ENCODE peak calls at places on chromosome 12, in nine cellular contexts. One of them, this sample, is unnamed.

GRCh38 chr12:132560831-132561783 is 49.3 kb downstream of the LRCOL1 start:
- DNase-seq in A549: peak
- DNase-seq in CD4-positive, alpha-beta T cell: peak
- DNase-seq in RWPE1: peak
- DNase-seq in HCT116: peak
- DNase-seq in GM20000: peak
- DNase-seq in mesothelial cell of epicardium: peak
- DNase-seq in mucosa of descending colon: peak
- DNase-seq in left ventricle myocardium inferior: peak
- DNase-seq in this sample: no peak

GRCh38 chr12:116690016-116690709 is 47.7 kb downstream of the SPRING1 start:
- DNase-seq in GM20000: no peak
- DNase-seq in mesothelial cell of epicardium: no peak
- DNase-seq in CD4-positive, alpha-beta T cell: no peak
- DNase-seq in A549: no peak
- DNase-seq in HCT116: no peak
- DNase-seq in mucosa of descending colon: no peak
- DNase-seq in left ventricle myocardium inferior: no peak
- DNase-seq in RWPE1: no peak
- DNase-seq in this sample: no peak

GRCh38 chr12:96258451-96258933 is 64.3 kb downstream of the ELK3 start:
- DNase-seq in left ventricle myocardium inferior: peak
- DNase-seq in mesothelial cell of epicardium: no peak
- DNase-seq in CD4-positive, alpha-beta T cell: no peak
- DNase-seq in HCT116: no peak
- DNase-seq in mucosa of descending colon: peak
- DNase-seq in RWPE1: no peak
- DNase-seq in GM20000: no peak
- DNase-seq in A549: no peak
- DNase-seq in this sample: no peak

GRCh38 chr12:117853600-117853999 is 115.2 kb downstream of the KSR2 start:
- DNase-seq in CD4-positive, alpha-beta T cell: no peak
- DNase-seq in mesothelial cell of epicardium: no peak
- DNase-seq in GM20000: no peak
- DNase-seq in mucosa of descending colon: peak
- DNase-seq in HCT116: no peak
- DNase-seq in left ventricle myocardium inferior: no peak
- DNase-seq in RWPE1: peak
- DNase-seq in A549: peak
- DNase-seq in this sample: no peak

GRCh38 chr12:95859344-95859816 is 628 bp downstream of the SNRPF start:
- DNase-seq in CD4-positive, alpha-beta T cell: no peak
- DNase-seq in mesothelial cell of epicardium: no peak
- DNase-seq in RWPE1: peak
- DNase-seq in A549: peak
- DNase-seq in left ventricle myocardium inferior: no peak
- DNase-seq in mucosa of descending colon: no peak
- DNase-seq in HCT116: no peak
- DNase-seq in GM20000: peak
- DNase-seq in this sample: no peak

GRCh38 chr12:107236824-107237467 is 143.6 kb upstream of the CRY1 start:
- DNase-seq in RWPE1: peak
- DNase-seq in GM20000: no peak
- DNase-seq in A549: no peak
- DNase-seq in mucosa of descending colon: no peak
- DNase-seq in CD4-positive, alpha-beta T cell: no peak
- DNase-seq in mesothelial cell of epicardium: no peak
- DNase-seq in left ventricle myocardium inferior: no peak
- DNase-seq in HCT116: no peak
- DNase-seq in this sample: no peak

GRCh38 chr12:109530301-109530685 is 43.0 kb downstream of the MMAB start:
- DNase-seq in GM20000: no peak
- DNase-seq in RWPE1: no peak
- DNase-seq in HCT116: no peak
- DNase-seq in left ventricle myocardium inferior: no peak
- DNase-seq in CD4-positive, alpha-beta T cell: no peak
- DNase-seq in mesothelial cell of epicardium: no peak
- DNase-seq in A549: no peak
- DNase-seq in mucosa of descending colon: no peak
- DNase-seq in this sample: no peak

GRCh38 chr12:74816398-74817175 is 279.0 kb downstream of the ATXN7L3B start:
- DNase-seq in HCT116: no peak
- DNase-seq in left ventricle myocardium inferior: no peak
- DNase-seq in mucosa of descending colon: no peak
- DNase-seq in A549: no peak
- DNase-seq in CD4-positive, alpha-beta T cell: no peak
- DNase-seq in GM20000: no peak
- DNase-seq in RWPE1: no peak
- DNase-seq in mesothelial cell of epicardium: no peak
- DNase-seq in this sample: no peak

GRCh38 chr12:268483-268840 is 5.8 kb upstream of the SLC6A13 start:
- DNase-seq in mesothelial cell of epicardium: no peak
- DNase-seq in GM20000: no peak
- DNase-seq in mucosa of descending colon: no peak
- DNase-seq in A549: no peak
- DNase-seq in RWPE1: no peak
- DNase-seq in left ventricle myocardium inferior: no peak
- DNase-seq in HCT116: no peak
- DNase-seq in CD4-positive, alpha-beta T cell: no peak
- DNase-seq in this sample: no peak

GRCh38 chr12:22702690-22703089 is 77.7 kb downstream of the ETNK1 start:
- DNase-seq in RWPE1: no peak
- DNase-seq in mucosa of descending colon: no peak
- DNase-seq in left ventricle myocardium inferior: no peak
- DNase-seq in A549: no peak
- DNase-seq in GM20000: no peak
- DNase-seq in HCT116: no peak
- DNase-seq in mesothelial cell of epicardium: no peak
- DNase-seq in CD4-positive, alpha-beta T cell: no peak
- DNase-seq in this sample: no peak

GRCh38 chr12:32894566-32894965 is 2.0 kb downstream of the PKP2 start:
- DNase-seq in A549: no peak
- DNase-seq in GM20000: no peak
- DNase-seq in HCT116: no peak
- DNase-seq in mesothelial cell of epicardium: no peak
- DNase-seq in CD4-positive, alpha-beta T cell: no peak
- DNase-seq in left ventricle myocardium inferior: no peak
- DNase-seq in RWPE1: no peak
- DNase-seq in mucosa of descending colon: no peak
- DNase-seq in this sample: no peak

GRCh38 chr12:32897276-32897615 is 669 bp upstream of the PKP2 start:
- DNase-seq in HCT116: no peak
- DNase-seq in mesothelial cell of epicardium: no peak
- DNase-seq in left ventricle myocardium inferior: no peak
- DNase-seq in CD4-positive, alpha-beta T cell: no peak
- DNase-seq in A549: no peak
- DNase-seq in mucosa of descending colon: no peak
- DNase-seq in RWPE1: no peak
- DNase-seq in GM20000: no peak
- DNase-seq in this sample: no peak

GRCh38 chr12:32895688-32896437 is 714 bp downstream of the PKP2 start:
- DNase-seq in mesothelial cell of epicardium: no peak
- DNase-seq in RWPE1: peak
- DNase-seq in GM20000: no peak
- DNase-seq in A549: peak
- DNase-seq in HCT116: no peak
- DNase-seq in left ventricle myocardium inferior: peak
- DNase-seq in CD4-positive, alpha-beta T cell: no peak
- DNase-seq in mucosa of descending colon: peak
- DNase-seq in this sample: no peak

GRCh38 chr12:32897688-32898573 is 1.4 kb upstream of the PKP2 start:
- DNase-seq in mucosa of descending colon: peak
- DNase-seq in A549: no peak
- DNase-seq in left ventricle myocardium inferior: no peak
- DNase-seq in HCT116: no peak
- DNase-seq in RWPE1: no peak
- DNase-seq in mesothelial cell of epicardium: no peak
- DNase-seq in CD4-positive, alpha-beta T cell: no peak
- DNase-seq in GM20000: no peak
- DNase-seq in this sample: no peak

GRCh38 chr12:32896438-32897275 is at the start of gene PKP2:
- DNase-seq in left ventricle myocardium inferior: peak
- DNase-seq in RWPE1: peak
- DNase-seq in mucosa of descending colon: peak
- DNase-seq in HCT116: peak
- DNase-seq in GM20000: peak
- DNase-seq in CD4-positive, alpha-beta T cell: no peak
- DNase-seq in A549: peak
- DNase-seq in mesothelial cell of epicardium: peak
- DNase-seq in this sample: no peak
- TF ChIP-seq CTCF in left ventricle myocardium inferior: no peak
- TF ChIP-seq CTCF in RWPE1: no peak
- TF ChIP-seq CTCF in mucosa of descending colon: no peak
- TF ChIP-seq CTCF in HCT116: no peak
- TF ChIP-seq CTCF in GM20000: no peak
- TF ChIP-seq CTCF in CD4-positive, alpha-beta T cell: no peak
- TF ChIP-seq CTCF in A549: no peak
- TF ChIP-seq CTCF in mesothelial cell of epicardium: no peak
- TF ChIP-seq CTCF in this sample: no peak

GRCh38 chr12:53079226-53080117 is at the start of gene SPRYD3:
- DNase-seq in RWPE1: peak
- DNase-seq in mucosa of descending colon: peak
- DNase-seq in GM20000: peak
- DNase-seq in A549: peak
- DNase-seq in HCT116: peak
- DNase-seq in left ventricle myocardium inferior: peak
- DNase-seq in mesothelial cell of epicardium: peak
- DNase-seq in CD4-positive, alpha-beta T cell: peak
- DNase-seq in this sample: peak
- TF ChIP-seq CTCF in RWPE1: no peak
- TF ChIP-seq CTCF in mucosa of descending colon: no peak
- TF ChIP-seq CTCF in GM20000: no peak
- TF ChIP-seq CTCF in A549: no peak
- TF ChIP-seq CTCF in HCT116: no peak
- TF ChIP-seq CTCF in left ventricle myocardium inferior: peak
- TF ChIP-seq CTCF in mesothelial cell of epicardium: no peak
- TF ChIP-seq CTCF in CD4-positive, alpha-beta T cell: no peak
- TF ChIP-seq CTCF in this sample: no peak

DNA sequence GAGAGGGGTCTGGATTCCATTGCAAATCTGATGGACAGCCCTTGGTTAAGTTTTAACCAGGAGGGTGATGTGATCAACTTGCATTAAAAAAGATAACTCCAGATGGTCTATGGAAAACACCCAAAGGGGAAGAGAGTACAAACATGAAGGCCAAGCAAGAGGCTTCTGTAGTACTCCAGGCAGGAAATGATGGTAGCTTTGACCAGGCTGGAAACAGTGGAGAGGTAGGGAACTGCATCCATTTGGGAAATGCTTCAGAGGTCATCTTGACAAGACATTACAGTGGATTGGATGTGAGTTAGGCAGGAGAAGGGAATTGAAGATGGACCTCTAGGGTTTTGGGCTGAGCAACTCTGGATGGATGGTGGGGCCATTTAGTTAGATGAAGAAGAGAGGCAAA is 391.1 kb downstream of the IPO8 start:
- DNase-seq in A549: no peak
- DNase-seq in CD4-positive, alpha-beta T cell: no peak
- DNase-seq in GM20000: no peak
- DNase-seq in RWPE1: no peak
- DNase-seq in HCT116: no peak
- DNase-seq in left ventricle myocardium inferior: no peak
- DNase-seq in mesothelial cell of epicardium: no peak
- DNase-seq in mucosa of descending colon: no peak
- DNase-seq in this sample: no peak
- TF ChIP-seq CTCF in A549: no peak
- TF ChIP-seq CTCF in CD4-positive, alpha-beta T cell: no peak
- TF ChIP-seq CTCF in GM20000: no peak
- TF ChIP-seq CTCF in RWPE1: no peak
- TF ChIP-seq CTCF in HCT116: no peak
- TF ChIP-seq CTCF in left ventricle myocardium inferior: no peak
- TF ChIP-seq CTCF in mesothelial cell of epicardium: no peak
- TF ChIP-seq CTCF in mucosa of descending colon: no peak
- TF ChIP-seq CTCF in this sample: no peak

DNA sequence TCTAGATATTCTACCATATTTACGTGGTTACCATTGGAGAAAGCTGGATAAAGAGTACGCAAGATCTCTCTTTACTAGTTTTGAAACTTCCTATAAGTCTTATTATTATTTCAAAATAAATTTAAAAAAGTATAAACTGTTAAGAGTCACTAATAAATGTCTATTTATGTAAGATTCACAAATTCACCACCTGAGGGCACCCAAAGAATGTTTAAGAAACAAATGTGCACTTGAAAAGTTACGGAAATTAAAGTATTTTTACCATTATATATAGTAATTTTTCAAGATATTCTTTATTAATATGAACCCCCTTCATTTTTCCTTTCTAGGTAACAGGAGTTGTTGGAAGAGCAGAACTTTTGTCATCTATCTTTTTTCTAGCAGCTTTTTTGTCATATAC is 11.9 kb downstream of the TMTC3 start:
- DNase-seq in left ventricle myocardium inferior: no peak
- DNase-seq in A549: no peak
- DNase-seq in HCT116: peak
- DNase-seq in mesothelial cell of epicardium: no peak
- DNase-seq in RWPE1: peak
- DNase-seq in CD4-positive, alpha-beta T cell: no peak
- DNase-seq in GM20000: no peak
- DNase-seq in mucosa of descending colon: no peak
- DNase-seq in this sample: no peak
- TF ChIP-seq CTCF in left ventricle myocardium inferior: peak
- TF ChIP-seq CTCF in A549: peak
- TF ChIP-seq CTCF in HCT116: peak
- TF ChIP-seq CTCF in mesothelial cell of epicardium: peak
- TF ChIP-seq CTCF in RWPE1: peak
- TF ChIP-seq CTCF in CD4-positive, alpha-beta T cell: no peak
- TF ChIP-seq CTCF in GM20000: no peak
- TF ChIP-seq CTCF in mucosa of descending colon: no peak
- TF ChIP-seq CTCF in this sample: peak

GRCh38 chr12:26918321-26919215 is 19.2 kb downstream of the INTS13 start:
- DNase-seq in RWPE1: no peak
- DNase-seq in CD4-positive, alpha-beta T cell: no peak
- DNase-seq in GM20000: no peak
- DNase-seq in mucosa of descending colon: no peak
- DNase-seq in HCT116: no peak
- DNase-seq in A549: no peak
- DNase-seq in left ventricle myocardium inferior: no peak
- DNase-seq in mesothelial cell of epicardium: no peak
- DNase-seq in this sample: no peak
- TF ChIP-seq CTCF in RWPE1: no peak
- TF ChIP-seq CTCF in CD4-positive, alpha-beta T cell: no peak
- TF ChIP-seq CTCF in GM20000: no peak
- TF ChIP-seq CTCF in mucosa of descending colon: no peak
- TF ChIP-seq CTCF in HCT116: no peak
- TF ChIP-seq CTCF in A549: no peak
- TF ChIP-seq CTCF in left ventricle myocardium inferior: peak
- TF ChIP-seq CTCF in mesothelial cell of epicardium: no peak
- TF ChIP-seq CTCF in this sample: no peak

This sample was measured in CD14-positive monocyte.